ENCODE peak calls at places on chromosomes 12 and 14, in six cellular contexts. U is H9, F is IMR-90, X is neuronal stem cell, J is trophoblast cell, Y is H1. H is an unnamed sample.

GRCh38 chr14:94362614-94363133 is 25.7 kb downstream of the SERPINA1 start:
- DNase-seq in U (no peak), F (no peak), X (no peak), J (no peak), Y (no peak), H (no peak)

GRCh38 chr12:57242691-57243454 is 8.1 kb downstream of the STAC3 start:
- DNase-seq in U (peak), F (peak), X (peak), J (peak), Y (peak), H (peak)

GRCh38 chr14:104284107-104284592 is 145.8 kb downstream of the KIF26A start:
- DNase-seq in U (peak), F (no peak), X (no peak), J (no peak), Y (no peak), H (no peak)

GRCh38 chr12:45701296-45701695 is 28.2 kb upstream of the ARID2 start:
- DNase-seq in U (no peak), F (no peak), X (no peak), J (no peak), Y (no peak), H (no peak)

GRCh38 chr14:47297374-47297773 is 378.0 kb downstream of the MDGA2 start:
- DNase-seq in U (no peak), F (no peak), X (no peak), J (no peak), Y (no peak), H (no peak)

GRCh38 chr12:98951401-98951800 is 306.3 kb downstream of the APAF1 start:
- DNase-seq in U (no peak), F (no peak), X (no peak), J (no peak), Y (no peak), H (no peak)

GRCh38 chr12:104520242-104520900 is 63.6 kb downstream of the CHST11 start:
- DNase-seq in U (no peak), F (no peak), X (no peak), J (no peak), Y (no peak), H (peak)

GRCh38 chr14:74429991-74430390 is 4.0 kb upstream of the SYNDIG1L start:
- DNase-seq in U (no peak), F (no peak), X (no peak), J (no peak), Y (no peak), H (no peak)

GRCh38 chr14:70027785-70028428 is 148.7 kb downstream of the SMOC1 start:
- DNase-seq in U (peak), F (peak), X (peak), J (peak), Y (peak), H (peak)

GRCh38 chr12:41277019-41277770 is 89.1 kb downstream of the PDZRN4 start:
- DNase-seq in U (no peak), F (peak), X (peak), J (peak), Y (no peak), H (peak)

GRCh38 chr14:90382491-90383125 is 14.2 kb upstream of the CALM1 start:
- DNase-seq in U (no peak), F (peak), X (no peak), J (peak), Y (no peak), H (peak)

GRCh38 chr12:91902860-91903683 is 242.6 kb downstream of the BTG1 start:
- DNase-seq in U (no peak), F (peak), X (no peak), J (no peak), Y (no peak), H (peak)

GRCh38 chr12:118773956-118774723 is 207.2 kb upstream of the SRRM4 start:
- DNase-seq in U (peak), F (no peak), X (peak), J (no peak), Y (peak), H (no peak)

GRCh38 chr14:53108292-53108937 is 44.7 kb downstream of the DDHD1 start:
- DNase-seq in U (no peak), F (no peak), X (no peak), J (no peak), Y (no peak), H (peak)

GRCh38 chr14:95465936-95466335 is 50.5 kb downstream of the SYNE3 start:
- DNase-seq in U (no peak), F (no peak), X (no peak), J (no peak), Y (no peak), H (no peak)

GRCh38 chr12:4119157-4119761 is 154.3 kb upstream of the CCND2 start:
- DNase-seq in U (no peak), F (no peak), X (no peak), J (no peak), Y (no peak), H (no peak)

GRCh38 chr12:4118601-4119156 is 154.9 kb upstream of the CCND2 start:
- DNase-seq in U (peak), F (no peak), X (no peak), J (no peak), Y (no peak), H (no peak)

GRCh38 chr12:4117386-4118016 is 156.1 kb upstream of the CCND2 start:
- DNase-seq in U (peak), F (no peak), X (no peak), J (no peak), Y (no peak), H (no peak)

GRCh38 chr12:4116251-4117111 is 157.1 kb upstream of the CCND2 start:
- DNase-seq in U (peak), F (peak), X (no peak), J (peak), Y (no peak), H (peak)

GRCh38 chr12:4118017-4118510 is 155.5 kb upstream of the CCND2 start:
- DNase-seq in U (peak), F (peak), X (no peak), J (no peak), Y (no peak), H (peak)
- H3K4me2 ChIP-seq in U (no peak), F (peak), X (no peak), J (no peak), Y (no peak), H (no peak)

GRCh38 chr12:47754881-47755280 is 3.8 kb downstream of the RAPGEF3 start:
- DNase-seq in U (no peak), F (no peak), X (no peak), J (peak), Y (no peak), H (no peak)
- H2AK5ac ChIP-seq in U (no peak), F (peak), X (no peak), J (peak), Y (peak), H (peak)

DNA sequence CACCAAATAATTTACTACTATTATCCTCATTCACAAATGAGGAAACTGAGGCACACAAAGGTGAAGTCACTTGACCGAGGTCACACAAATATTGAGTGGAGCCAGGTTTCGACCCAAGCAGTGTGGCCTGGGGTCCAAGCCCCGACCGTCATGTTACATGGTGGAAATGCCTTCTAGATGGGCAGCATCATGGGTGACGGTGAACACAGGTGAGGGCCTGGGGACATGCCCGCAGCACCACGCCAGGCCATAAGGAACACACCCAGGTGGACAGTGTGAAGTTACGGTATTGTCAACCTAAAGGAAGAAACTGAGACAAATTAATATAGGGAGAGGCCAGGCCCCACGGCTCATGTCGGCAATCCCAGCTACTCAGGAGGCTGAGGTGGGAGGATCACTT is 35.3 kb upstream of the DYNC1H1 start:
- DNase-seq in U (no peak), F (no peak), X (no peak), J (no peak), Y (no peak), H (no peak)
- H3K14ac ChIP-seq in U (no peak), F (no peak), X (no peak), J (no peak), Y (no peak), H (no peak)

DNA sequence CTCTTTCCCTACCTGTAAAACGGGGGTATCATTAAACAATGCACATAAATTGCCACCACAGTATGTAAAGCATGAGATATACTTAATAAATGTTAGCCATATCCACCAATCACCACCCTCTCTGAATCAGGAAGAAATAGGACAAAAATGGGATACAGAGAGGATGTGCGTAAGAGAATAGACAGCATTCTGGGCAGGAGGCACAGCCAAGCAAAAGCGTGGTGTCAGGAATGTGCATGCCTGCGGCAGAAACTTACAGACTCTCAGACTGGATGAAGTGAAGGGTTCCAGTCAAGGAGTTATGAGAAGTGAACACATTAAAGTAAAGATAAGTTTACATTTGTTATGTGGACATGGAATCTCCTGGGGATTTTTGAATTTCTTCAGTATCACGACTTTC is 121.7 kb upstream of the MDM1 start:
- DNase-seq in U (no peak), F (no peak), X (no peak), J (no peak), Y (no peak), H (no peak)
- H3K4me2 ChIP-seq in U (no peak), F (no peak), X (no peak), J (no peak), Y (no peak), H (no peak)

GRCh38 chr14:23307146-23307447 is 464 bp downstream of the BCL2L2 start:
- DNase-seq in U (no peak), F (no peak), X (no peak), J (no peak), Y (no peak), H (no peak)
- H2AK5ac ChIP-seq in U (no peak), F (peak), X (no peak), J (peak), Y (no peak), H (peak)

GRCh38 chr14:78704965-78705364 is 534.8 kb downstream of the NRXN3 start:
- DNase-seq in U (no peak), F (no peak), X (no peak), J (no peak), Y (no peak), H (no peak)

GRCh38 chr14:78700236-78700635 is 530.1 kb downstream of the NRXN3 start:
- DNase-seq in U (no peak), F (no peak), X (no peak), J (no peak), Y (no peak), H (no peak)

GRCh38 chr14:78697341-78697740 is 527.2 kb downstream of the NRXN3 start:
- DNase-seq in U (no peak), F (peak), X (no peak), J (no peak), Y (no peak), H (peak)

GRCh38 chr14:78701246-78701645 is 531.1 kb downstream of the NRXN3 start:
- DNase-seq in U (no peak), F (peak), X (no peak), J (peak), Y (no peak), H (no peak)

DNA sequence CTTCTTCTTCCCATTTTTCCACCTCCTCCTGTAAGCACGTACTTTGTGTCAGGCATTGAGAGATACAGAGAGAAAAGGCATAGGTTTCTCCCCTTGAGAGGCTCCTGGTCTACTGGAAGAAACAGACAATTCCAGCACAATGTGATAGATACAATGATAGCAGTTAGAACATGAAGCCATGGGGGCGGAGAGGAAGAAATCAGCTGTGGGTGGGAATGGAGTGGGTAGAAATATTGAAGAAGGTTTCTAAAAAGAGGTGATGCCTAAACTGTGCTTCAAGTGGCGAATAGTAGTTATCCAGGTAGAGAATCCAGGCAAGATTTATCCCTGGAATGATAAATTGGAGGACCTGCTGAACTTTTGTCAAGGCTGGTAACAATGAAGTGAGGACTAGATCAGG is 528.8 kb downstream of the NRXN3 start:
- DNase-seq in U (no peak), F (no peak), X (no peak), J (no peak), Y (no peak), H (no peak)
- H3K14ac ChIP-seq in U (no peak), F (no peak), X (no peak), J (no peak), Y (no peak), H (no peak)

GRCh38 chr14:59699422-59699821 is 122.8 kb upstream of the CCDC175 start:
- DNase-seq in U (no peak), F (no peak), X (no peak), J (no peak), Y (no peak), H (no peak)
- H3K4me2 ChIP-seq in U (no peak), F (no peak), X (no peak), J (no peak), Y (no peak), H (no peak)

DNA sequence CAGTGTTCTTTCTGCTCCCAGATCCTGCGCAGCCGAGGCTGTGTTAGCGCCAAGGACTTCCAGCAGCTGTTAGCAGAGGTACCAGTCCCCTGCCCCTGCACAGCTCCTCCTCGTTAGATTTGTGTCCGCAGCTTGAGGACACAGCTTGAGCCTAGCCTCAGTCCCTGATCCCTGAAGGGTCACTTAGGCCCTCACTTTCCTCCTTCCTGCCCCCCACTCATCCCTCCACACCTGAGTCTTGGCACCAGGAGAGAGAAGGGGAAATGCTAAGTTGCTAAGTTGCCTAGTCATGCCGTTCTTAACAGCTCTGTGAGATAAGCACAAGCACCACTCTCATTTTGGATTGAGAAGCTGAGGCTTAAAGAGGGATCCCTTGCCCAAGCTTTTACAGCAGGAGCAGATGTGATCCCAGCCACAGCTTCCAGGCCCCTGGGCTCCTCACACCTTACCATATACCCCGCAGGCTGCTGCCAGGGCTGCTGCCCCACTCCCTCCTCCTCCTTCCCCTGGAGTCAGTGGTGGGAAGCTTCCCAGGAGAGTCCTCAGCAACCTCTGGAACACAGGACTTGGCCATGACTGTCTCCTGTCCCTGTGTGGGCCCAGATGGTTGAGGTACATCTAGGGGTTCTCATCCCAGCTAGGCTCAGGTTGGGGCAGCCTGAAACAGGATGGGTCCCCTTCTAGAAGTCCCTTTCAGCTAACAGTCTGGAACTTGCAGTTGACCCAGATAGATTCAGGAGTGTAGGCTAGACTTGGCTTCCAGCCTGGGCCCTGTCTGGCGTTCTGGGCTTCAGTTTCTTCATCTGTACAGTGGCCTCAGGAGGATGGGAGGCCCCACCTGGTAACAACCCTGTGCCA is 975 bp downstream of the OGFOD2 start:
- DNase-seq in U (no peak), F (no peak), X (no peak), J (no peak), Y (no peak), H (peak)
- H2AK5ac ChIP-seq in U (no peak), F (peak), X (no peak), J (peak), Y (no peak), H (peak)

GRCh38 chr14:101293609-101294008 is 267.7 kb upstream of the DIO3 start:
- DNase-seq in U (no peak), F (no peak), X (no peak), J (no peak), Y (no peak), H (no peak)
- H3K14ac ChIP-seq in U (no peak), F (no peak), X (no peak), J (no peak), Y (no peak), H (no peak)

DNA sequence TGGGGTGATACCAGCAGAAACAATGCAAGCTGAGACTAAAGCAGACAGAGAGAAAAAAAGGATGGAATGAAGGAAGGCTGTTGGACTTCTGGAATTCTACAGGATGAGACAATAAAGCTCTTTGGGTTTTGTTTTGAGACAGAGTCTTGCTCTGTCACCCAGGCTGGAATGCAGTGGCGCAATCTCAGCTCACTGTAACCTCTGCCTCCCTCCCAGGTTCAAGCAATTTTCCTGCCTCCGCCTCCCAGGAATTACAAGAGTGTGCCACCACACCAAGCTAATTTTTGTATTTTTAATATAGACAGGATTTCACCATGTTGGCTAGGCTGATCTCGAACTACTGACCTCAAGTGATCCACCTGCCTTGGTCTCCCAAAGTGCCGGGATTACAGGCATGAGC is 115.4 kb downstream of the EXOC5 start:
- DNase-seq in U (no peak), F (no peak), X (no peak), J (peak), Y (no peak), H (no peak)
- H3K4me2 ChIP-seq in U (no peak), F (no peak), X (no peak), J (no peak), Y (no peak), H (no peak)

H was measured in mesenchymal stem cell.